ENCODE peak calls at places on chromosomes 5 and 9, in nine cellular contexts. M is dermis microvascular lymphatic vessel endothelial cell, C is substantia nigra, G is retina, A is esophagus squamous epithelium, H is heart right ventricle, R is thoracic aorta, W is fibroblast of pulmonary artery, Q is HuH-7. L is an unnamed sample.

GRCh38 chr9:86540999-86541398 is 186.8 kb upstream of the TUT7 start:
- DNase-seq in M (no peak), C (no peak), G (no peak), A (no peak), H (no peak), R (no peak), W (no peak), Q (no peak), L (no peak)

GRCh38 chr5:181265092-181265671 is 4.2 kb upstream of the TRIM52 start:
- DNase-seq in M (no peak), C (no peak), G (no peak), A (no peak), H (no peak), R (no peak), W (no peak), Q (no peak), L (no peak)

GRCh38 chr5:79508354-79508753 is 5.6 kb downstream of the HOMER1 start:
- DNase-seq in M (no peak), C (no peak), G (no peak), A (no peak), H (no peak), R (no peak), W (no peak), Q (no peak), L (no peak)

GRCh38 chr5:33524476-33524875 is 83.7 kb downstream of the TARS1 start:
- DNase-seq in M (no peak), C (no peak), G (no peak), A (no peak), H (no peak), R (no peak), W (peak), Q (no peak), L (no peak)

GRCh38 chr9:94802795-94803194 is 76.3 kb downstream of the AOPEP start:
- DNase-seq in M (no peak), C (no peak), G (no peak), A (no peak), H (no peak), R (no peak), W (no peak), Q (no peak), L (no peak)

GRCh38 chr5:60842859-60843692 is 993 bp downstream of the ELOVL7 start:
- DNase-seq in M (no peak), C (peak), G (peak), A (no peak), H (no peak), R (no peak), W (no peak), Q (peak), L (peak)

GRCh38 chr5:9059920-9060691 is 485.8 kb downstream of the SEMA5A start:
- DNase-seq in M (peak), C (no peak), G (no peak), A (no peak), H (peak), R (no peak), W (peak), Q (no peak), L (peak)

GRCh38 chr5:89353837-89354551 is 471.0 kb upstream of the MEF2C start:
- DNase-seq in M (no peak), C (no peak), G (no peak), A (no peak), H (no peak), R (no peak), W (no peak), Q (no peak), L (no peak)

GRCh38 chr5:122715095-122715494 is 59.8 kb upstream of the SNX2 start:
- DNase-seq in M (no peak), C (no peak), G (no peak), A (no peak), H (no peak), R (no peak), W (peak), Q (no peak), L (no peak)

GRCh38 chr5:2130361-2130760 is 247.6 kb upstream of the IRX4 start:
- DNase-seq in M (no peak), C (no peak), G (no peak), A (no peak), H (no peak), R (no peak), W (no peak), Q (no peak), L (no peak)

GRCh38 chr5:126106032-126106431 is 317.2 kb upstream of the GRAMD2B start:
- DNase-seq in M (no peak), C (no peak), G (no peak), A (no peak), H (no peak), R (no peak), W (no peak), Q (no peak), L (peak)

GRCh38 chr9:109887079-109887478 is 107.1 kb downstream of the PALM2AKAP2 start:
- DNase-seq in M (no peak), C (no peak), G (no peak), A (no peak), H (no peak), R (no peak), W (peak), Q (no peak), L (no peak)

GRCh38 chr9:12614488-12614887 is 78.7 kb upstream of the TYRP1 start:
- DNase-seq in M (no peak), C (no peak), G (no peak), A (no peak), H (no peak), R (no peak), W (no peak), Q (no peak), L (peak)

GRCh38 chr9:115018547-115019435 is 88.4 kb upstream of the TNFSF8 start:
- DNase-seq in M (no peak), C (no peak), G (no peak), A (no peak), H (no peak), R (no peak), W (peak), Q (no peak), L (peak)

GRCh38 chr5:36692791-36693763 is 86.7 kb downstream of the SLC1A3 start:
- DNase-seq in M (peak), C (peak), G (peak), A (no peak), H (peak), R (peak), W (peak), Q (peak), L (peak)

GRCh38 chr9:12771891-12772290 is 2.9 kb upstream of the LURAP1L start:
- DNase-seq in M (no peak), C (no peak), G (no peak), A (no peak), H (no peak), R (no peak), W (peak), Q (no peak), L (no peak)

GRCh38 chr5:66814146-66814991 is 218.2 kb downstream of the MAST4 start:
- DNase-seq in M (peak), C (no peak), G (peak), A (no peak), H (peak), R (no peak), W (peak), Q (peak), L (peak)

GRCh38 chr5:101687630-101688029 is 608.5 kb downstream of the SLCO4C1 start:
- DNase-seq in M (no peak), C (no peak), G (no peak), A (no peak), H (no peak), R (no peak), W (no peak), Q (no peak), L (no peak)

GRCh38 chr5:54646285-54647101 is 128.9 kb downstream of the SNX18 start:
- DNase-seq in M (no peak), C (peak), G (peak), A (peak), H (peak), R (peak), W (peak), Q (no peak), L (no peak)

GRCh38 chr9:34759432-34760134 is 49.6 kb upstream of the CCL21 start:
- DNase-seq in M (no peak), C (no peak), G (no peak), A (no peak), H (no peak), R (no peak), W (no peak), Q (no peak), L (no peak)

GRCh38 chr5:135996611-135997010 is 32.2 kb upstream of the TGFBI start:
- DNase-seq in M (no peak), C (no peak), G (no peak), A (no peak), H (no peak), R (no peak), W (no peak), Q (no peak), L (no peak)

GRCh38 chr5:67178085-67178484 is 18.5 kb downstream of the CD180 start:
- DNase-seq in M (no peak), C (no peak), G (no peak), A (no peak), H (no peak), R (no peak), W (no peak), Q (no peak), L (no peak)

GRCh38 chr5:93580387-93581100 is 475 bp downstream of the NR2F1-AS1 start:
- DNase-seq in M (no peak), C (no peak), G (peak), A (no peak), H (no peak), R (no peak), W (peak), Q (no peak), L (no peak)

GRCh38 chr5:75843319-75843718 is 126.1 kb upstream of the POC5 start:
- DNase-seq in M (no peak), C (no peak), G (no peak), A (no peak), H (no peak), R (no peak), W (no peak), Q (no peak), L (no peak)

GRCh38 chr9:81565609-81566008 is 123.7 kb downstream of the TLE1 start:
- DNase-seq in M (no peak), C (no peak), G (no peak), A (no peak), H (no peak), R (no peak), W (no peak), Q (no peak), L (no peak)

GRCh38 chr5:14293279-14293678 is 150.1 kb downstream of the TRIO start:
- DNase-seq in M (no peak), C (no peak), G (no peak), A (no peak), H (no peak), R (no peak), W (no peak), Q (no peak), L (no peak)

GRCh38 chr5:94969174-94969573 is 315.7 kb downstream of the MCTP1 start:
- DNase-seq in M (peak), C (no peak), G (no peak), A (no peak), H (no peak), R (no peak), W (peak), Q (no peak), L (peak)

GRCh38 chr5:109903061-109903460 is 213.3 kb downstream of the MAN2A1 start:
- DNase-seq in M (no peak), C (no peak), G (no peak), A (no peak), H (no peak), R (no peak), W (no peak), Q (no peak), L (no peak)

GRCh38 chr9:21316860-21317259 is 11.7 kb upstream of the IFNA5 start:
- DNase-seq in M (no peak), C (no peak), G (no peak), A (no peak), H (no peak), R (no peak), W (no peak), Q (no peak), L (peak)

GRCh38 chr9:34782372-34782771 is 72.4 kb upstream of the CCL21 start:
- DNase-seq in M (no peak), C (no peak), G (no peak), A (no peak), H (no peak), R (no peak), W (no peak), Q (no peak), L (no peak)

GRCh38 chr9:111148390-111148993 is 110.2 kb upstream of the LPAR1 start:
- DNase-seq in M (no peak), C (no peak), G (no peak), A (no peak), H (no peak), R (no peak), W (peak), Q (no peak), L (no peak)

GRCh38 chr5:134545070-134545868 is 19.8 kb downstream of the JADE2 start:
- DNase-seq in M (no peak), C (no peak), G (no peak), A (no peak), H (peak), R (peak), W (peak), Q (no peak), L (no peak)

GRCh38 chr5:109863752-109864151 is 174.0 kb downstream of the MAN2A1 start:
- DNase-seq in M (no peak), C (no peak), G (no peak), A (no peak), H (no peak), R (no peak), W (peak), Q (no peak), L (no peak)